ENCODE peak calls at places on chromosome 1, in eight cellular contexts. M, R, G, D, V, J, B and E are unnamed samples.

GRCh38 chr1:56525463-56526155 is 53.8 kb downstream of the PLPP3 start:
- DNase-seq in B (peak; percentile 47), R (peak; percentile 30), J (no peak), M (no peak), V (no peak), D (peak; percentile 60), G (no peak), E (no peak)

GRCh38 chr1:67855944-67856343 is 22.7 kb upstream of the GNG12 start:
- DNase-seq in V (no peak), D (no peak), G (no peak), B (peak; percentile 53), M (no peak), R (peak; percentile 36), J (no peak), E (no peak)

GRCh38 chr1:226820935-226821718 is 49.3 kb upstream of the PSEN2 start:
- DNase-seq in D (no peak), J (peak; percentile 95), M (no peak), G (no peak), B (peak; percentile 96), V (no peak), R (peak; percentile 91), E (no peak)

GRCh38 chr1:22592919-22593790 is 29.9 kb downstream of the EPHA8 start:
- DNase-seq in J (no peak), G (no peak), M (no peak), B (no peak), V (peak; percentile 88), R (no peak), D (peak; percentile 22), E (no peak)

GRCh38 chr1:31364561-31365255 is 8.2 kb downstream of the FABP3 start:
- DNase-seq in B (peak; percentile 60), J (no peak), M (no peak), R (no peak), D (no peak), G (no peak), V (no peak), E (no peak)

GRCh38 chr1:46159516-46159915 is 15.4 kb upstream of the TSPAN1 start:
- DNase-seq in J (no peak), M (no peak), D (no peak), R (no peak), B (no peak), V (no peak), G (no peak), E (no peak)

GRCh38 chr1:206559661-206559995 is 52.3 kb downstream of the RASSF5 start:
- DNase-seq in M (no peak), D (no peak), V (no peak), G (no peak), J (no peak), B (no peak), R (no peak), E (no peak)

GRCh38 chr1:236052227-236052993 is 12.5 kb downstream of the NID1 start:
- DNase-seq in B (no peak), J (no peak), R (no peak), D (no peak), M (no peak), V (no peak), G (no peak), E (no peak)

GRCh38 chr1:77143529-77144121 is 75.6 kb downstream of the PIGK start:
- DNase-seq in D (peak; percentile 36), J (no peak), G (no peak), V (no peak), B (no peak), M (no peak), R (no peak), E (no peak)

GRCh38 chr1:202207292-202207691 is 13.7 kb downstream of the LGR6 start:
- DNase-seq in B (peak; percentile 77), M (no peak), D (no peak), V (no peak), R (peak; percentile 69), G (no peak), J (peak; percentile 35), E (no peak)

GRCh38 chr1:27832762-27833161 is 2.2 kb downstream of the PPP1R8 start:
- DNase-seq in J (peak; percentile 23), M (no peak), R (peak; percentile 31), D (no peak), B (peak; percentile 85), V (no peak), G (no peak), E (no peak)

GRCh38 chr1:99565606-99566289 is 80.2 kb upstream of the PALMD start:
- DNase-seq in J (no peak), G (no peak), B (peak; percentile 28), M (no peak), D (no peak), R (no peak), V (no peak), E (no peak)